ENCODE peak calls at places on chromosome 2, in four cellular contexts. F is esophagus squamous epithelium, M is lower leg skin, Q is A549. I is an unnamed sample.

GRCh38 chr2:81050580-81050979 is 746.0 kb upstream of the LRRTM1 start:
- DNase-seq in F (no peak), Q (no peak), M (no peak), I (no peak)

GRCh38 chr2:80548469-80548868 is 243.9 kb upstream of the LRRTM1 start:
- DNase-seq in F (no peak), Q (no peak), M (no peak), I (no peak)

GRCh38 chr2:53303012-53303578 is 464.5 kb upstream of the CHAC2 start:
- DNase-seq in Q (no peak), F (no peak), M (no peak), I (no peak)

GRCh38 chr2:203484266-203485112 is 50.6 kb downstream of the RAPH1 start:
- DNase-seq in M (no peak), F (no peak), Q (no peak), I (no peak)

GRCh38 chr2:6914829-6915228 is 2.4 kb upstream of the RNF144A start:
- DNase-seq in F (no peak), M (no peak), Q (no peak), I (peak)

GRCh38 chr2:168149431-168149830 is 98.0 kb downstream of the STK39 start:
- DNase-seq in M (no peak), Q (no peak), F (no peak), I (no peak)

GRCh38 chr2:112493048-112493447 is 11.1 kb downstream of the TTL start:
- DNase-seq in M (no peak), F (no peak), Q (peak), I (no peak)

GRCh38 chr2:150586858-150587257 is 99.4 kb upstream of the RND3 start:
- DNase-seq in M (no peak), F (no peak), Q (peak), I (no peak)

GRCh38 chr2:15708161-15708560 is 116.5 kb downstream of the DDX1 start:
- DNase-seq in M (no peak), Q (no peak), F (no peak), I (no peak)

GRCh38 chr2:222040333-222040732 is 258.5 kb downstream of the PAX3 start:
- DNase-seq in M (no peak), F (no peak), Q (no peak), I (no peak)

GRCh38 chr2:103401621-103402020 is 639.8 kb downstream of the TMEM182 start:
- DNase-seq in F (no peak), M (no peak), Q (no peak), I (no peak)

GRCh38 chr2:233107906-233108305 is 47.8 kb downstream of the INPP5D start:
- DNase-seq in M (no peak), Q (no peak), F (no peak), I (no peak)

GRCh38 chr2:232530626-232531260 is 4.8 kb downstream of the CHRND start:
- DNase-seq in Q (no peak), M (no peak), F (no peak), I (no peak)

GRCh38 chr2:62672601-62673000 is 32.9 kb upstream of the EHBP1 start:
- DNase-seq in F (no peak), Q (peak), M (no peak), I (peak)

GRCh38 chr2:216486708-216487107 is 11.9 kb upstream of the RPL37A start:
- DNase-seq in M (no peak), Q (no peak), F (no peak), I (no peak)

GRCh38 chr2:203949228-203949627 is 12.7 kb downstream of the ICOS start:
- DNase-seq in Q (no peak), F (no peak), M (no peak), I (no peak)

GRCh38 chr2:179712825-179713224 is 148.6 kb downstream of the ZNF385B start:
- DNase-seq in F (no peak), M (no peak), Q (no peak), I (no peak)

GRCh38 chr2:15323227-15323626 is 237.9 kb downstream of the NBAS start:
- DNase-seq in Q (no peak), M (no peak), F (no peak), I (no peak)

GRCh38 chr2:151007365-151007764 is 254.3 kb downstream of the RBM43 start:
- DNase-seq in M (no peak), Q (no peak), F (no peak), I (no peak)

GRCh38 chr2:148817210-148817708 is 57.8 kb upstream of the KIF5C start:
- DNase-seq in Q (no peak), F (no peak), M (no peak), I (no peak)

GRCh38 chr2:162256621-162257020 is 13.4 kb upstream of the FAP start:
- DNase-seq in Q (no peak), F (no peak), M (no peak), I (no peak)

GRCh38 chr2:9207641-9208301 is 1.2 kb downstream of the ASAP2 start:
- DNase-seq in M (peak), F (no peak), Q (peak), I (no peak)

DNA sequence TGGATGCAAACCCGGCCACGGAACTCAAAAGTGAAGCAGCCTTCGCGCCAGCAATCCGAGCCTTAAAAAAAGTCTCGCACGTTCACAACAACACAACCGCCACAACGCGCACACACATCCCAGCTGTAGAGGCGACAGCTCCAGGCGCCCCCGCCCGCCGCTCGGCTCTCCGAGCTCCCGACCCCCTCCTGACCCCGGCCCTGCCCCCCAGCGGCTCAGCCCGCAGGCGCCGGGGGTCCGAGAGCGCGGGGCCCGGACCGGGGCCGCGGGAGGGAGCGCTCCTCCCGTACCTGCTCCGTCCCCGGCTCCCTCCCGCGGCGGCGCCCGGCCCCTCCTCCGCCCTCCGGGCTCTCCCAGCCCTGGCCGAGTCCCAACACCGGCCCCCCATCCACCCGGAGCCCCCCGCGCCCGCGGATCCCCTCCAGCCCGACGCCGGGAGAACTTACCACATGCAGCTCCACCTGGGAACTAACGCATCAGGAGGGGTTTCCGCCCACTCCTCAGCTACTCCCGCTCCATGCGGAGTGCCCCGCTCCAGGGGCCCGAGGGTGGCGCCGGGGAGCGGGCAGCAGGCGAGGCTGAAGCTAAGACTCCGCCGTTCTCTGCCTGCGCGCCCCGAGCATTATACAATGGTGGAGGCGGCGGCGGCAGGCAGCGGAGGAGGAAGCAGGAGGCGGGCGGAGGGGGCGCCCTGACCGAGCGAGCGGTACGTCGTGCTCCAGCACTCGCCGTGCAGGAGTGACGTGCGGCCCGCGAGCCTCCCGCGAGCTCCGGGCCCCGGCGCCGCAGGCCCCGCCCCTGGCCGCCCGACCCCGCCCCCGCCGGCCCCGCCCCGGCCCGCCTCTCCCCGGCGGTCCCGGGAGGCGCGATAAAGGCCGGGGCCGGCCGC is at the start of gene SERTAD2:
- DNase-seq in F (peak), M (peak), Q (peak), I (peak)
- TF ChIP-seq POLR2A in F (peak), M (no peak), Q (peak), I (peak)

GRCh38 chr2:170155022-170155722 is 22.8 kb upstream of the MYO3B start:
- DNase-seq in F (no peak), Q (no peak), M (no peak), I (peak)
- TF ChIP-seq POLR2A in F (no peak), Q (no peak), M (no peak), I (no peak)

GRCh38 chr2:100820346-100821254 is 661 bp downstream of the NPAS2 start:
- DNase-seq in Q (no peak), M (no peak), F (no peak), I (no peak)
- TF ChIP-seq POLR2A in Q (no peak), M (no peak), F (no peak), I (no peak)

DNA sequence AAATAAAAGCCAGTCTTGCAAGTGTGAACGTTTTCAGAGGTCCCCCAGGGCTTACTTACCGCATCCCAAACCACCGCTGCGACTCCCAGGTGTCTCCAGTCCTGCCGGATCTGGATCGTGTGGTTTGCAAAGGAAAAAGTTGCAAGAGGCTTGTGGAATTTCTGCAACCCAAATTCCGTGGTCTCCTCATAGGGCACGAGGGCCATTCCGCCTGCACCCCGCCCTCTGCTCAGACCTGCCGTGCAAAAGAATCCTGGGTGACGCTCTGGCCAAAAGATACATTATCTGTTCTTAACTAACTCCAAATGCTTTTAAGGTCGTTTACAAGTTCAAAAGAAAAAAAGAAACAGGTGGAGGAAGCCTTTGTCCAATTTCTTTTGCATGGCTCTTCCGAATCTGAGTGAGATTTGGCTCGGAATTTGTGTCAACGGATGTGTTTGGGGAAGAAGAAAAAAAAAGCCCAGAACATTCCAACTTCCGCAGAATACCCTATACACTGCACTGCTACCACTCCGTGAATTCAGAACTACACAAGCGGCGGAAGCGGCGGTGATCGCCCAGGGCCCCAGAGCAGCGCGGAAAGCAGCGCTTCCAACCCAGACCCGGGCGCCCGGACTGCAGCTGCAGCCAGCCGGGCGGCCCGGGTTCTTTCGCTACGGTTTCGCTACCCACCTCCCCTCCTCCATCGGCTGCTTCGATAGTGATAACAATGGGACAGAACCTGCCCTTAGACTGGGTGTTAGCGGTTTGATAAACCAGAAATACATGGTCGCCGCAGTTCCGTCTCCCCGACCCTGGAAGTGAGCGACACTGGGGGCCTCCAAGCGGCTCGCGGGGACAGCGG is 802 bp downstream of the METTL21A start:
- DNase-seq in F (no peak), Q (peak), M (peak), I (peak)
- TF ChIP-seq POLR2A in F (no peak), Q (peak), M (no peak), I (peak)